ENCODE peak calls at places on chromosomes 3 and 15, in five cellular contexts. M is AG09309, E is cardiac muscle cell, L is pancreas, Z is HCT116. K is an unnamed sample.

GRCh38 chr15:46848704-46849103 is 868.6 kb upstream of the SEMA6D start:
- DNase-seq in E (no peak), L (no peak), M (no peak), Z (no peak), K (no peak)

GRCh38 chr15:23589012-23589411 is 23.5 kb downstream of the MKRN3 start:
- DNase-seq in Z (no peak), L (no peak), E (no peak), M (no peak), K (no peak)

GRCh38 chr15:89837830-89838178 is 23.2 kb upstream of the ANPEP start:
- DNase-seq in L (no peak), E (no peak), M (no peak), Z (no peak), K (no peak)

GRCh38 chr3:11591401-11592266 is 52.1 kb downstream of the VGLL4 start:
- DNase-seq in L (no peak), Z (peak; percentile 62), E (peak; percentile 79), M (no peak), K (no peak)

GRCh38 chr3:127135241-127136023 is 57.5 kb upstream of the PRR23E start:
- DNase-seq in L (no peak), M (no peak), E (peak; percentile 77), Z (no peak), K (peak; percentile 40)

GRCh38 chr15:55007561-55007960 is 189.2 kb downstream of the RSL24D1 start:
- DNase-seq in L (no peak), Z (no peak), E (no peak), M (no peak), K (no peak)

GRCh38 chr3:149717391-149718056 is 34.8 kb downstream of the COMMD2 start:
- DNase-seq in E (peak; percentile 71), M (peak; percentile 53), Z (peak; percentile 65), L (no peak), K (no peak)

GRCh38 chr15:33600161-33600560 is 289.4 kb downstream of the RYR3 start:
- DNase-seq in E (no peak), M (no peak), L (no peak), Z (no peak), K (no peak)

GRCh38 chr3:171160326-171160725 is 133.8 kb upstream of the SLC2A2 start:
- DNase-seq in L (no peak), Z (no peak), M (no peak), E (no peak), K (no peak)

GRCh38 chr15:83283813-83284562 is 476 bp downstream of the BNC1 start:
- DNase-seq in Z (no peak), M (no peak), E (peak; percentile 17), L (peak; percentile 55), K (no peak)

GRCh38 chr3:129046037-129046731 is 14.4 kb upstream of the GP9 start:
- DNase-seq in L (no peak), Z (no peak), M (no peak), E (no peak), K (no peak)

GRCh38 chr3:87260270-87260669 is 16.1 kb downstream of the POU1F1 start:
- DNase-seq in Z (peak; percentile 44), E (peak; percentile 67), M (peak; percentile 18), L (no peak), K (no peak)

GRCh38 chr15:49990835-49991540 is 128.0 kb downstream of the ATP8B4 start:
- DNase-seq in M (peak; percentile 8), E (no peak), Z (no peak), L (no peak), K (no peak)

GRCh38 chr3:481680-482079 is 285.1 kb downstream of the CHL1 start:
- DNase-seq in E (no peak), L (no peak), M (no peak), Z (no peak), K (no peak)

GRCh38 chr15:64865998-64866520 is 24.3 kb downstream of the PLEKHO2 start:
- DNase-seq in L (no peak), M (no peak), Z (no peak), E (no peak), K (no peak)

GRCh38 chr3:184379375-184380209 is at the start of gene CHRD:
- DNase-seq in L (peak; percentile 72), M (no peak), E (peak; percentile 37), Z (no peak), K (no peak)

GRCh38 chr3:40586866-40587265 is 62.1 kb downstream of the ZNF621 start:
- DNase-seq in M (no peak), E (no peak), Z (no peak), L (no peak), K (no peak)

GRCh38 chr15:31387101-31387482 is 60.5 kb downstream of the KLF13 start:
- DNase-seq in M (peak; percentile 45), L (no peak), E (no peak), Z (no peak), K (no peak)

GRCh38 chr3:63763156-63763555 is 55.9 kb upstream of the C3orf49 start:
- DNase-seq in M (no peak), L (no peak), Z (no peak), E (no peak), K (no peak)

DNA sequence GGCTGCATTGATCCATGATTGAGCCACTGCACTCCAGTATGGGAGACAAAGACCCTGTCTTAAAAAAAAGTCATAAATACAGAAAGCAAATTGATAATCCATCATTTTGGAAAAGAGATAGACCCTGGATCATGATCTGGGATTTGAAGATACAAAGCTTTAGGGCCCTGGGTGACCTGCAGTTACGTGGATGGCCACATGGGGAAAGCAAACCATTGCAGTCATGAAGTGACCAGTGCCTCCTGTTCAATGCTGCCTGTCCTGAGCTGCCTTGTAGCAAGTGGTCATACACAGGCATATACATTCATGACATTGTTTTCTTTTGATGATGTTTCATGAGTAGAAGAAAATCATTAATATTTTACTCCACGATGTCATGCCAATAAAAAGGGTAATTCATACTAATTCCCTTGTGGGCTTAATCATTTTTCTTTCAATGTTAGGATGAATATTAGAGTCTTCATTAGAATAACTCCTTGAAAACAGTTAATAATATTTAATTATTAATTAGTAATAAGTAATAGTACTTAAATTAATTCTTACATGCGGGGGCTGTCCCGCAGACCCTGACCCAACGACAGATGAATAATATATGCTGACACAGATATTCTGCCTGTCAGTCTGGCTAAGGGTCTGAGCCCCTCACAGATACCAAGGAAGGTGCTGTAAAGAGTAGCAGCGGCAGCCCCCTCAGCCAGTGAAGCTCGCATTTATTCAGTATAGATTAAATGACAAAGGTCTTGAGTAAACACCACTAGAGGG is 109.0 kb upstream of the UNC13C start:
- DNase-seq in L (no peak), E (no peak), Z (no peak), M (no peak), K (no peak)
- H3K4me3 ChIP-seq in L (no peak overlapping the region), E (no peak overlapping the region), Z (no peak overlapping the region), M (no peak overlapping the region), K (no peak overlapping the region)

GRCh38 chr15:40239671-40240618 is 1.1 kb downstream of the PAK6 start:
- DNase-seq in Z (no peak), L (peak; percentile 61), M (no peak), E (no peak), K (no peak)
- H3K4me3 ChIP-seq in Z (peak overlapping the region; percentile 53), L (no peak overlapping the region), M (no peak overlapping the region), E (no peak overlapping the region), K (no peak overlapping the region)

GRCh38 chr15:63052961-63053698 is 10.6 kb downstream of the TPM1 start:
- DNase-seq in M (no peak), Z (no peak), L (no peak), E (peak; percentile 58), K (no peak)
- H3K4me3 ChIP-seq in M (no peak overlapping the region), Z (no peak overlapping the region), L (no peak overlapping the region), E (no peak overlapping the region), K (no peak overlapping the region)

DNA sequence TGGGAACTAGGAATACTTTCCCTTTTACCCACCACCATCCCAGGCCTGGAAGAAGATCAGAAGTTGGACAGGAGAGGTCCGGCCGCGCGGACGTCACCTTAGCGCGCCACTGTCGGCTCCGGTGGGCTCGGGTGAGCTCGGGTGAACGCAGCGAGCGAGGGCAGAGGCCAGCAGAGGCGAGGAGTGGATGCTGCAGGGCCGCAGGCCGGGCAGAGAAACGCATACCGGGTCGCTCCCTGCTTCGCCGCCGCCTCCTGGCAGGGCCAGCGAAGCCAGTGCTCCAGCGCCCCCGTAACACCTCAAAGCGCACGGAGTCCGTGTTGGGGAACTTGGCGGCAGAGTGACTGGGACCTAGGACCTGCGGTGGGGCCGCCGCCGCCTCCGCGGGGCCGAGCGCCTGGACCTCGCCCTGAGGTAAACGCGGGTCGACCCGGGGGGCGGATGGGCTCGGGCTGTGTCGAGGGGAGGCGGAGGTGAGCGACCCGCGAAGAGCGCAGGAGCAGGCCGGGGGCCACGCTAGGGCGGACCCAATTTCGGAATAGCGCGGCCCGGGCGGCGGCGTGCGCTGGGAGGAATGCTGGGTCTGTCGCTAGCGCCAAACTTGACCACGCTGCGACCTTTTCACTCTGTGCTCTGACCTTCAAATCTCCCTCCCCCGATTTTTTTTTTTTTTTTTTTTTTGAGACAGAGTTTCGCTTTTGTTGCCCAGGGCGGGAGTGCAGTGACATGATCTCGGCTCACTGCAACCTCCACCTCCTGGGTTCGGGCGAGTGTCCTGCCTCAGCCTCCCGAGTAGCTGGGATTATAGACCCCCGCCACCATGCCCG is 1.6 kb downstream of the CYP11A1 start:
- DNase-seq in E (peak; percentile 73), Z (no peak), L (no peak), M (no peak), K (peak; percentile 58)
- H3K4me3 ChIP-seq in E (peak overlapping the region; percentile 33), Z (no peak overlapping the region), L (peak overlapping the region; percentile 48), M (peak overlapping the region; percentile 34), K (peak overlapping the region; percentile 63)

GRCh38 chr3:187742351-187743171 is 2.7 kb downstream of the BCL6 start:
- DNase-seq in M (no peak), L (no peak), Z (no peak), E (no peak), K (peak; percentile 46)
- H3K4me3 ChIP-seq in M (peak overlapping the region; percentile 70), L (peak overlapping the region; percentile 75), Z (peak overlapping the region; percentile 89), E (peak overlapping the region; percentile 74), K (peak overlapping the region; percentile 69)

GRCh38 chr3:50587373-50587772 is 18.1 kb downstream of the HEMK1 start:
- DNase-seq in E (no peak), L (no peak), Z (no peak), M (no peak), K (no peak)

GRCh38 chr3:50586763-50587070 is 17.4 kb downstream of the HEMK1 start:
- DNase-seq in E (no peak), M (no peak), Z (no peak), L (peak; percentile 21), K (no peak)

GRCh38 chr3:50591196-50591741 is 20.3 kb downstream of the CISH start:
- DNase-seq in L (peak; percentile 63), E (no peak), M (no peak), Z (no peak), K (no peak)

GRCh38 chr3:50587806-50588758 is 18.8 kb downstream of the HEMK1 start:
- DNase-seq in M (no peak), E (no peak), Z (no peak), L (peak; percentile 24), K (no peak)

DNA sequence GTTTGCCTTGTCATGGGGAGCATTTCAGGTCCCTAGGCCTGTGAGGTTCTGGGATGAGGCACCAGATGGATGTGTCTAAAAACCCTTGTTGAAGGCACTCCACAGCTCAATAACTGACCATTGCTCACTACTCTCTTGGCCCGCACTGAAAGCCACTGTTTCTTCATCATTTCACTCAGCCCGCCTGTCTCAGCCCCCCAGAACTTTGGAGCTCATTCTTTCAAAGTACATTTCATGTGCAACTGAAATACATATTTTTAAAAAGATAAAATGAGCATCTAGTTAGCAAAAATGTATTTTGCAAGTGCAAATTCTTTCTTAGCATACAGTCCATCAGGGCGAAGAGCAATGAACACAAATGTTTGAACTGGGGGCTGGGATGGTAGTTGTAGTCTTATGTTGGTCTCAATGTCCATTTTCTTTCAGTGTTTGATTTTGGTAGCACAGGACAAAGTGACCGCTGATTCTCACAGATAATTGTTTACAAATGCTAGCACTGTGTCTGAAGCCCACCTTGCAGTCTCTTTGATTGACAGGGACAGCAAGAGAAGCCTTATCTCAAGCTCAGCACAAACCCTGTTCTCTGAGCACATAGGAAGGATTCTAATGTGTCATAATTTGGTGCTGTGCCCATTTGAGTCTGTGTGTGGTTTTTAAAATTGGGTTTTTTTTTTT is 19.6 kb downstream of the HEMK1 start:
- DNase-seq in Z (no peak), E (no peak), L (no peak), M (no peak), K (no peak)
- H3K4me3 ChIP-seq in Z (no peak overlapping the region), E (no peak overlapping the region), L (no peak overlapping the region), M (no peak overlapping the region), K (no peak overlapping the region)

GRCh38 chr3:16174976-16175901 is 759 bp downstream of the GALNT15 start:
- DNase-seq in Z (no peak), E (no peak), M (no peak), L (no peak), K (no peak)
- H3K4me3 ChIP-seq in Z (no peak overlapping the region), E (no peak overlapping the region), M (no peak overlapping the region), L (no peak overlapping the region), K (peak overlapping the region; percentile 42)